ENCODE peak calls at places on chromosomes 7 and 10, in seven cellular contexts. P, X, T, I, U, M and K are unnamed samples.

GRCh38 chr7:13031481-13031880 is 344.0 kb downstream of the ARL4A start:
- DNase-seq in T (no peak), X (no peak), M (peak), P (no peak), U (no peak), I (no peak), K (no peak)

GRCh38 chr10:61994404-61995031 is 93.0 kb downstream of the ARID5B start:
- DNase-seq in X (peak), T (no peak), P (no peak), M (no peak), I (peak), U (no peak), K (no peak)

GRCh38 chr7:6636741-6637543 is at the start of gene ZNF316:
- DNase-seq in U (peak), P (no peak), M (peak), T (peak), X (peak), I (peak), K (peak)

GRCh38 chr7:47080816-47081215 is 501.1 kb downstream of the TNS3 start:
- DNase-seq in M (no peak), X (no peak), I (no peak), U (no peak), T (no peak), P (no peak), K (no peak)

GRCh38 chr10:8039323-8039922 is 15.1 kb upstream of the GATA3 start:
- DNase-seq in I (peak), T (no peak), P (peak), X (no peak), U (no peak), M (no peak), K (no peak)

GRCh38 chr10:123926401-123927264 is 35.0 kb upstream of the CPXM2 start:
- DNase-seq in X (no peak), I (no peak), P (no peak), U (no peak), T (no peak), M (peak), K (no peak)

GRCh38 chr7:121126801-121127534 is 138.5 kb downstream of the CPED1 start:
- DNase-seq in X (no peak), P (no peak), U (peak), T (no peak), I (no peak), M (peak), K (no peak)

GRCh38 chr7:127486654-127487053 is 94.1 kb upstream of the ZNF800 start:
- DNase-seq in U (no peak), I (no peak), P (peak), T (no peak), M (peak), X (peak), K (no peak)

GRCh38 chr7:157189405-157189804 is 50.7 kb downstream of the UBE3C start:
- DNase-seq in P (peak), T (no peak), X (peak), U (no peak), I (peak), M (no peak), K (no peak)

GRCh38 chr10:120582753-120583152 is 125.7 kb downstream of the PLPP4 start:
- DNase-seq in X (no peak), T (no peak), P (no peak), M (no peak), U (no peak), I (no peak), K (no peak)

GRCh38 chr7:31096198-31096881 is 44.2 kb downstream of the ADCYAP1R1 start:
- DNase-seq in M (no peak), I (peak), P (no peak), U (no peak), X (no peak), T (no peak), K (no peak)

GRCh38 chr10:57692255-57692980 is 575.3 kb downstream of the IPMK start:
- DNase-seq in P (peak), U (no peak), I (no peak), M (peak), X (no peak), T (no peak), K (no peak)

GRCh38 chr10:10598297-10598696 is 419.4 kb upstream of the CELF2 start:
- DNase-seq in I (no peak), T (no peak), U (peak), M (no peak), P (no peak), X (no peak), K (no peak)

GRCh38 chr7:47795631-47796030 is 152.6 kb downstream of the PKD1L1 start:
- DNase-seq in X (no peak), U (no peak), M (peak), T (no peak), P (no peak), I (no peak), K (no peak)

GRCh38 chr10:88114368-88114767 is 250.9 kb downstream of the PTEN start:
- DNase-seq in T (no peak), I (peak), X (peak), P (peak), U (peak), M (no peak), K (no peak)

GRCh38 chr10:89591796-89592271 is 53.2 kb downstream of the PANK1 start:
- DNase-seq in I (no peak), M (peak), T (no peak), P (no peak), X (no peak), U (no peak), K (no peak)

GRCh38 chr7:1123721-1124120 is 35.8 kb downstream of the GPER1 start:
- DNase-seq in M (peak), X (peak), U (no peak), I (peak), P (peak), T (peak), K (no peak)

GRCh38 chr10:103123282-103124033 is 69.6 kb downstream of the NT5C2 start:
- DNase-seq in M (no peak), U (no peak), X (no peak), T (no peak), P (no peak), I (no peak), K (no peak)

GRCh38 chr10:77357185-77357584 is 280.4 kb downstream of the KCNMA1 start:
- DNase-seq in M (no peak), U (no peak), X (no peak), I (no peak), T (no peak), P (no peak), K (no peak)

GRCh38 chr10:110790913-110791525 is 80.7 kb upstream of the PDCD4 start:
- DNase-seq in M (no peak), U (no peak), X (no peak), T (no peak), I (no peak), P (no peak), K (no peak)

GRCh38 chr7:121002-121401 is 71.4 kb upstream of the FAM20C start:
- DNase-seq in M (no peak), X (no peak), P (no peak), U (no peak), I (no peak), T (no peak), K (no peak)

GRCh38 chr10:131973160-131973951 is 8.4 kb downstream of the BNIP3 start:
- DNase-seq in M (no peak), U (no peak), P (no peak), T (no peak), X (no peak), I (peak), K (no peak)

GRCh38 chr10:5831446-5831782 is 18.2 kb upstream of the GDI2 start:
- DNase-seq in U (no peak), T (no peak), M (no peak), P (no peak), X (no peak), I (no peak), K (no peak)

GRCh38 chr7:945556-946255 is 8.8 kb downstream of the ADAP1 start:
- DNase-seq in P (peak), I (peak), M (no peak), T (no peak), U (no peak), X (peak), K (peak)

GRCh38 chr7:157139142-157140117 is 704 bp downstream of the UBE3C start:
- DNase-seq in U (peak), X (no peak), I (no peak), T (peak), P (peak), M (peak), K (peak)

GRCh38 chr7:151710121-151710640 is 166.7 kb downstream of the PRKAG2 start:
- DNase-seq in I (no peak), M (no peak), T (no peak), X (no peak), U (no peak), P (no peak), K (peak)

GRCh38 chr7:20385121-20385520 is 54.4 kb downstream of the ITGB8 start:
- DNase-seq in X (no peak), U (no peak), T (no peak), M (peak), I (no peak), P (peak), K (no peak)

GRCh38 chr7:665751-666453 is 60.6 kb upstream of the DNAAF5 start:
- DNase-seq in X (peak), P (peak), T (peak), I (peak), M (peak), U (no peak), K (no peak)

GRCh38 chr7:90603346-90603745 is 7.2 kb downstream of the CDK14 start:
- DNase-seq in T (no peak), X (no peak), P (no peak), I (no peak), U (no peak), M (no peak), K (no peak)

GRCh38 chr7:100370746-100371145 is 2.5 kb upstream of the PILRA start:
- DNase-seq in T (no peak), X (no peak), P (no peak), U (no peak), M (no peak), I (no peak), K (no peak)